ENCODE peak calls at places on chromosomes 13 and 19, in nine cellular contexts. One of them, this sample, is unnamed.

GRCh38 chr19:34328982-34329381 is 36.0 kb upstream of the GPI start:
- DNase-seq in hepatocyte: no peak
- DNase-seq in NCI-H748 treated with DMSO at 0.1 percent for 48 hours: no peak
- DNase-seq in cardiac fibroblast: no peak
- DNase-seq in cardiac muscle cell: no peak
- DNase-seq in effector CD8-positive, alpha-beta T cell: no peak
- DNase-seq in stimulated activated CD4-positive, alpha-beta T cell treated with anti-CD3 and anti-CD28 coated beads, TNF-alpha, amount 100 ng/mL, for 48 hours: no peak
- DNase-seq in Caki2: no peak
- DNase-seq in BJ: no peak
- DNase-seq in this sample: no peak

GRCh38 chr13:110726726-110727125 is 13.2 kb downstream of the ING1 start:
- DNase-seq in hepatocyte: no peak
- DNase-seq in NCI-H748 treated with DMSO at 0.1 percent for 48 hours: no peak
- DNase-seq in cardiac fibroblast: no peak
- DNase-seq in cardiac muscle cell: no peak
- DNase-seq in effector CD8-positive, alpha-beta T cell: no peak
- DNase-seq in stimulated activated CD4-positive, alpha-beta T cell treated with anti-CD3 and anti-CD28 coated beads, TNF-alpha, amount 100 ng/mL, for 48 hours: peak; percentile 66
- DNase-seq in Caki2: no peak
- DNase-seq in BJ: no peak
- DNase-seq in this sample: no peak

GRCh38 chr19:9945319-9945966 is 9.1 kb upstream of the OLFM2 start:
- DNase-seq in hepatocyte: peak; percentile 87
- DNase-seq in NCI-H748 treated with DMSO at 0.1 percent for 48 hours: no peak
- DNase-seq in cardiac fibroblast: peak; percentile 99
- DNase-seq in cardiac muscle cell: peak; percentile 99
- DNase-seq in effector CD8-positive, alpha-beta T cell: no peak
- DNase-seq in stimulated activated CD4-positive, alpha-beta T cell treated with anti-CD3 and anti-CD28 coated beads, TNF-alpha, amount 100 ng/mL, for 48 hours: no peak
- DNase-seq in Caki2: no peak
- DNase-seq in BJ: peak; percentile 100
- DNase-seq in this sample: peak; percentile 7

GRCh38 chr13:69809152-69809551 is 298.5 kb upstream of the ATXN8OS start:
- DNase-seq in hepatocyte: no peak
- DNase-seq in NCI-H748 treated with DMSO at 0.1 percent for 48 hours: no peak
- DNase-seq in cardiac fibroblast: no peak
- DNase-seq in cardiac muscle cell: no peak
- DNase-seq in effector CD8-positive, alpha-beta T cell: no peak
- DNase-seq in stimulated activated CD4-positive, alpha-beta T cell treated with anti-CD3 and anti-CD28 coated beads, TNF-alpha, amount 100 ng/mL, for 48 hours: no peak
- DNase-seq in Caki2: no peak
- DNase-seq in BJ: no peak
- DNase-seq in this sample: no peak

GRCh38 chr13:110428281-110428680 is 121.2 kb downstream of the COL4A2 start:
- DNase-seq in hepatocyte: no peak
- DNase-seq in NCI-H748 treated with DMSO at 0.1 percent for 48 hours: no peak
- DNase-seq in cardiac fibroblast: no peak
- DNase-seq in cardiac muscle cell: no peak
- DNase-seq in effector CD8-positive, alpha-beta T cell: no peak
- DNase-seq in stimulated activated CD4-positive, alpha-beta T cell treated with anti-CD3 and anti-CD28 coated beads, TNF-alpha, amount 100 ng/mL, for 48 hours: no peak
- DNase-seq in Caki2: no peak
- DNase-seq in BJ: no peak
- DNase-seq in this sample: no peak

GRCh38 chr19:42129399-42130253 is 2.6 kb downstream of the POU2F2 start:
- DNase-seq in hepatocyte: no peak
- DNase-seq in NCI-H748 treated with DMSO at 0.1 percent for 48 hours: no peak
- DNase-seq in cardiac fibroblast: peak; percentile 58
- DNase-seq in cardiac muscle cell: peak; percentile 29
- DNase-seq in effector CD8-positive, alpha-beta T cell: no peak
- DNase-seq in stimulated activated CD4-positive, alpha-beta T cell treated with anti-CD3 and anti-CD28 coated beads, TNF-alpha, amount 100 ng/mL, for 48 hours: no peak
- DNase-seq in Caki2: no peak
- DNase-seq in BJ: no peak
- DNase-seq in this sample: no peak

GRCh38 chr19:8148410-8149231 is 771 bp downstream of the FBN3 start:
- DNase-seq in hepatocyte: peak; percentile 77
- DNase-seq in NCI-H748 treated with DMSO at 0.1 percent for 48 hours: no peak
- DNase-seq in cardiac fibroblast: no peak
- DNase-seq in cardiac muscle cell: no peak
- DNase-seq in effector CD8-positive, alpha-beta T cell: no peak
- DNase-seq in stimulated activated CD4-positive, alpha-beta T cell treated with anti-CD3 and anti-CD28 coated beads, TNF-alpha, amount 100 ng/mL, for 48 hours: no peak
- DNase-seq in Caki2: no peak
- DNase-seq in BJ: no peak
- DNase-seq in this sample: no peak

GRCh38 chr19:10878253-10878652 is 6.9 kb downstream of the CARM1 start:
- DNase-seq in hepatocyte: no peak
- DNase-seq in NCI-H748 treated with DMSO at 0.1 percent for 48 hours: no peak
- DNase-seq in cardiac fibroblast: no peak
- DNase-seq in cardiac muscle cell: no peak
- DNase-seq in effector CD8-positive, alpha-beta T cell: no peak
- DNase-seq in stimulated activated CD4-positive, alpha-beta T cell treated with anti-CD3 and anti-CD28 coated beads, TNF-alpha, amount 100 ng/mL, for 48 hours: no peak
- DNase-seq in Caki2: no peak
- DNase-seq in BJ: no peak
- DNase-seq in this sample: no peak

GRCh38 chr19:55625004-55625326 is 599 bp upstream of the ZNF784 start:
- DNase-seq in hepatocyte: no peak
- DNase-seq in NCI-H748 treated with DMSO at 0.1 percent for 48 hours: no peak
- DNase-seq in cardiac fibroblast: no peak
- DNase-seq in cardiac muscle cell: no peak
- DNase-seq in effector CD8-positive, alpha-beta T cell: no peak
- DNase-seq in stimulated activated CD4-positive, alpha-beta T cell treated with anti-CD3 and anti-CD28 coated beads, TNF-alpha, amount 100 ng/mL, for 48 hours: no peak
- DNase-seq in Caki2: no peak
- DNase-seq in BJ: no peak
- DNase-seq in this sample: no peak

GRCh38 chr13:113785051-113786010 is 26.3 kb downstream of the TMEM255B start:
- DNase-seq in hepatocyte: no peak
- DNase-seq in NCI-H748 treated with DMSO at 0.1 percent for 48 hours: no peak
- DNase-seq in cardiac fibroblast: peak; percentile 86
- DNase-seq in cardiac muscle cell: peak; percentile 19
- DNase-seq in effector CD8-positive, alpha-beta T cell: no peak
- DNase-seq in stimulated activated CD4-positive, alpha-beta T cell treated with anti-CD3 and anti-CD28 coated beads, TNF-alpha, amount 100 ng/mL, for 48 hours: no peak
- DNase-seq in Caki2: peak; percentile 78
- DNase-seq in BJ: peak; percentile 71
- DNase-seq in this sample: peak; percentile 80

GRCh38 chr19:40309666-40310065 is 24.5 kb upstream of the AKT2 start:
- DNase-seq in hepatocyte: no peak
- DNase-seq in NCI-H748 treated with DMSO at 0.1 percent for 48 hours: no peak
- DNase-seq in cardiac fibroblast: no peak
- DNase-seq in cardiac muscle cell: no peak
- DNase-seq in effector CD8-positive, alpha-beta T cell: no peak
- DNase-seq in stimulated activated CD4-positive, alpha-beta T cell treated with anti-CD3 and anti-CD28 coated beads, TNF-alpha, amount 100 ng/mL, for 48 hours: no peak
- DNase-seq in Caki2: no peak
- DNase-seq in BJ: no peak
- DNase-seq in this sample: no peak

GRCh38 chr13:112684041-112684440 is 5.8 kb upstream of the ATP11A start:
- DNase-seq in hepatocyte: no peak
- DNase-seq in NCI-H748 treated with DMSO at 0.1 percent for 48 hours: no peak
- DNase-seq in cardiac fibroblast: no peak
- DNase-seq in cardiac muscle cell: no peak
- DNase-seq in effector CD8-positive, alpha-beta T cell: no peak
- DNase-seq in stimulated activated CD4-positive, alpha-beta T cell treated with anti-CD3 and anti-CD28 coated beads, TNF-alpha, amount 100 ng/mL, for 48 hours: no peak
- DNase-seq in Caki2: no peak
- DNase-seq in BJ: no peak
- DNase-seq in this sample: no peak

GRCh38 chr19:51026554-51026831 is at the start of gene KLK11:
- DNase-seq in hepatocyte: no peak
- DNase-seq in NCI-H748 treated with DMSO at 0.1 percent for 48 hours: no peak
- DNase-seq in cardiac fibroblast: no peak
- DNase-seq in cardiac muscle cell: no peak
- DNase-seq in effector CD8-positive, alpha-beta T cell: no peak
- DNase-seq in stimulated activated CD4-positive, alpha-beta T cell treated with anti-CD3 and anti-CD28 coated beads, TNF-alpha, amount 100 ng/mL, for 48 hours: no peak
- DNase-seq in Caki2: no peak
- DNase-seq in BJ: no peak
- DNase-seq in this sample: no peak

GRCh38 chr13:109145631-109146030 is 516.2 kb downstream of the MYO16 start:
- DNase-seq in hepatocyte: peak; percentile 81
- DNase-seq in NCI-H748 treated with DMSO at 0.1 percent for 48 hours: peak; percentile 30
- DNase-seq in cardiac fibroblast: peak; percentile 89
- DNase-seq in cardiac muscle cell: peak; percentile 84
- DNase-seq in effector CD8-positive, alpha-beta T cell: no peak
- DNase-seq in stimulated activated CD4-positive, alpha-beta T cell treated with anti-CD3 and anti-CD28 coated beads, TNF-alpha, amount 100 ng/mL, for 48 hours: no peak
- DNase-seq in Caki2: peak; percentile 19
- DNase-seq in BJ: no peak
- DNase-seq in this sample: peak; percentile 71

GRCh38 chr19:6572217-6572616 is 18.7 kb downstream of the CD70 start:
- DNase-seq in hepatocyte: no peak
- DNase-seq in NCI-H748 treated with DMSO at 0.1 percent for 48 hours: no peak
- DNase-seq in cardiac fibroblast: no peak
- DNase-seq in cardiac muscle cell: no peak
- DNase-seq in effector CD8-positive, alpha-beta T cell: no peak
- DNase-seq in stimulated activated CD4-positive, alpha-beta T cell treated with anti-CD3 and anti-CD28 coated beads, TNF-alpha, amount 100 ng/mL, for 48 hours: no peak
- DNase-seq in Caki2: no peak
- DNase-seq in BJ: no peak
- DNase-seq in this sample: no peak

GRCh38 chr19:51003316-51003715 is 1.9 kb upstream of the KLK8 start:
- DNase-seq in hepatocyte: no peak
- DNase-seq in NCI-H748 treated with DMSO at 0.1 percent for 48 hours: no peak
- DNase-seq in cardiac fibroblast: no peak
- DNase-seq in cardiac muscle cell: no peak
- DNase-seq in effector CD8-positive, alpha-beta T cell: no peak
- DNase-seq in stimulated activated CD4-positive, alpha-beta T cell treated with anti-CD3 and anti-CD28 coated beads, TNF-alpha, amount 100 ng/mL, for 48 hours: no peak
- DNase-seq in Caki2: no peak
- DNase-seq in BJ: no peak
- DNase-seq in this sample: no peak

GRCh38 chr19:10593820-10594637 is 6.9 kb upstream of the AP1M2 start:
- DNase-seq in hepatocyte: no peak
- DNase-seq in NCI-H748 treated with DMSO at 0.1 percent for 48 hours: no peak
- DNase-seq in cardiac fibroblast: no peak
- DNase-seq in cardiac muscle cell: no peak
- DNase-seq in effector CD8-positive, alpha-beta T cell: no peak
- DNase-seq in stimulated activated CD4-positive, alpha-beta T cell treated with anti-CD3 and anti-CD28 coated beads, TNF-alpha, amount 100 ng/mL, for 48 hours: no peak
- DNase-seq in Caki2: no peak
- DNase-seq in BJ: no peak
- DNase-seq in this sample: no peak

GRCh38 chr19:41595258-41595889 is 19.4 kb downstream of the CEACAM21 start:
- DNase-seq in hepatocyte: peak; percentile 78
- DNase-seq in NCI-H748 treated with DMSO at 0.1 percent for 48 hours: peak; percentile 78
- DNase-seq in cardiac fibroblast: peak; percentile 91
- DNase-seq in cardiac muscle cell: peak; percentile 88
- DNase-seq in effector CD8-positive, alpha-beta T cell: peak; percentile 32
- DNase-seq in stimulated activated CD4-positive, alpha-beta T cell treated with anti-CD3 and anti-CD28 coated beads, TNF-alpha, amount 100 ng/mL, for 48 hours: peak; percentile 54
- DNase-seq in Caki2: peak; percentile 77
- DNase-seq in BJ: peak; percentile 12
- DNase-seq in this sample: peak; percentile 95

GRCh38 chr13:37446503-37446902 is 152.1 kb downstream of the POSTN start:
- DNase-seq in hepatocyte: peak; percentile 41
- DNase-seq in NCI-H748 treated with DMSO at 0.1 percent for 48 hours: no peak
- DNase-seq in cardiac fibroblast: peak; percentile 99
- DNase-seq in cardiac muscle cell: peak; percentile 86
- DNase-seq in effector CD8-positive, alpha-beta T cell: no peak
- DNase-seq in stimulated activated CD4-positive, alpha-beta T cell treated with anti-CD3 and anti-CD28 coated beads, TNF-alpha, amount 100 ng/mL, for 48 hours: no peak
- DNase-seq in Caki2: no peak
- DNase-seq in BJ: peak; percentile 85
- DNase-seq in this sample: no peak

GRCh38 chr19:30163663-30164062 is 208.5 kb upstream of the ZNF536 start:
- DNase-seq in hepatocyte: no peak
- DNase-seq in NCI-H748 treated with DMSO at 0.1 percent for 48 hours: no peak
- DNase-seq in cardiac fibroblast: no peak
- DNase-seq in cardiac muscle cell: no peak
- DNase-seq in effector CD8-positive, alpha-beta T cell: no peak
- DNase-seq in stimulated activated CD4-positive, alpha-beta T cell treated with anti-CD3 and anti-CD28 coated beads, TNF-alpha, amount 100 ng/mL, for 48 hours: no peak
- DNase-seq in Caki2: no peak
- DNase-seq in BJ: no peak
- DNase-seq in this sample: no peak

GRCh38 chr13:49214917-49215376 is 5.2 kb upstream of the MLNR start:
- DNase-seq in hepatocyte: no peak
- DNase-seq in NCI-H748 treated with DMSO at 0.1 percent for 48 hours: no peak
- DNase-seq in cardiac fibroblast: peak; percentile 60
- DNase-seq in cardiac muscle cell: peak; percentile 44
- DNase-seq in effector CD8-positive, alpha-beta T cell: no peak
- DNase-seq in stimulated activated CD4-positive, alpha-beta T cell treated with anti-CD3 and anti-CD28 coated beads, TNF-alpha, amount 100 ng/mL, for 48 hours: peak; percentile 29
- DNase-seq in Caki2: no peak
- DNase-seq in BJ: no peak
- DNase-seq in this sample: no peak

GRCh38 chr13:50123002-50123401 is 107.8 kb downstream of the KCNRG start:
- DNase-seq in hepatocyte: no peak
- DNase-seq in NCI-H748 treated with DMSO at 0.1 percent for 48 hours: no peak
- DNase-seq in cardiac fibroblast: no peak
- DNase-seq in cardiac muscle cell: no peak
- DNase-seq in effector CD8-positive, alpha-beta T cell: no peak
- DNase-seq in stimulated activated CD4-positive, alpha-beta T cell treated with anti-CD3 and anti-CD28 coated beads, TNF-alpha, amount 100 ng/mL, for 48 hours: no peak
- DNase-seq in Caki2: no peak
- DNase-seq in BJ: no peak
- DNase-seq in this sample: no peak

GRCh38 chr13:41389580-41389979 is 67.8 kb upstream of the RGCC start:
- DNase-seq in hepatocyte: no peak
- DNase-seq in NCI-H748 treated with DMSO at 0.1 percent for 48 hours: no peak
- DNase-seq in cardiac fibroblast: no peak
- DNase-seq in cardiac muscle cell: no peak
- DNase-seq in effector CD8-positive, alpha-beta T cell: no peak
- DNase-seq in stimulated activated CD4-positive, alpha-beta T cell treated with anti-CD3 and anti-CD28 coated beads, TNF-alpha, amount 100 ng/mL, for 48 hours: no peak
- DNase-seq in Caki2: no peak
- DNase-seq in BJ: no peak
- DNase-seq in this sample: no peak

GRCh38 chr13:28658539-28658795 is 463 bp upstream of the POMP start:
- DNase-seq in hepatocyte: peak; percentile 6
- DNase-seq in NCI-H748 treated with DMSO at 0.1 percent for 48 hours: peak; percentile 63
- DNase-seq in cardiac fibroblast: no peak
- DNase-seq in cardiac muscle cell: peak; percentile 24
- DNase-seq in effector CD8-positive, alpha-beta T cell: no peak
- DNase-seq in stimulated activated CD4-positive, alpha-beta T cell treated with anti-CD3 and anti-CD28 coated beads, TNF-alpha, amount 100 ng/mL, for 48 hours: no peak
- DNase-seq in Caki2: no peak
- DNase-seq in BJ: no peak
- DNase-seq in this sample: no peak

GRCh38 chr19:14563989-14564650 is 7.7 kb downstream of the NDUFB7 start:
- DNase-seq in hepatocyte: peak; percentile 23
- DNase-seq in NCI-H748 treated with DMSO at 0.1 percent for 48 hours: no peak
- DNase-seq in cardiac fibroblast: peak; percentile 49
- DNase-seq in cardiac muscle cell: peak; percentile 21
- DNase-seq in effector CD8-positive, alpha-beta T cell: peak; percentile 28
- DNase-seq in stimulated activated CD4-positive, alpha-beta T cell treated with anti-CD3 and anti-CD28 coated beads, TNF-alpha, amount 100 ng/mL, for 48 hours: peak; percentile 72
- DNase-seq in Caki2: no peak
- DNase-seq in BJ: no peak
- DNase-seq in this sample: no peak

GRCh38 chr13:89577301-89577700 is 1770.2 kb upstream of the MIR17HG start:
- DNase-seq in hepatocyte: no peak
- DNase-seq in NCI-H748 treated with DMSO at 0.1 percent for 48 hours: no peak
- DNase-seq in cardiac fibroblast: no peak
- DNase-seq in cardiac muscle cell: no peak
- DNase-seq in effector CD8-positive, alpha-beta T cell: no peak
- DNase-seq in stimulated activated CD4-positive, alpha-beta T cell treated with anti-CD3 and anti-CD28 coated beads, TNF-alpha, amount 100 ng/mL, for 48 hours: no peak
- DNase-seq in Caki2: no peak
- DNase-seq in BJ: no peak
- DNase-seq in this sample: no peak

GRCh38 chr19:11078893-11079292 is 10.4 kb upstream of the LDLR start:
- DNase-seq in hepatocyte: no peak
- DNase-seq in NCI-H748 treated with DMSO at 0.1 percent for 48 hours: no peak
- DNase-seq in cardiac fibroblast: no peak
- DNase-seq in cardiac muscle cell: no peak
- DNase-seq in effector CD8-positive, alpha-beta T cell: no peak
- DNase-seq in stimulated activated CD4-positive, alpha-beta T cell treated with anti-CD3 and anti-CD28 coated beads, TNF-alpha, amount 100 ng/mL, for 48 hours: no peak
- DNase-seq in Caki2: no peak
- DNase-seq in BJ: no peak
- DNase-seq in this sample: no peak

GRCh38 chr13:23212621-23213020 is 31.8 kb downstream of the SGCG start:
- DNase-seq in hepatocyte: peak; percentile 21
- DNase-seq in NCI-H748 treated with DMSO at 0.1 percent for 48 hours: no peak
- DNase-seq in cardiac fibroblast: no peak
- DNase-seq in cardiac muscle cell: no peak
- DNase-seq in effector CD8-positive, alpha-beta T cell: no peak
- DNase-seq in stimulated activated CD4-positive, alpha-beta T cell treated with anti-CD3 and anti-CD28 coated beads, TNF-alpha, amount 100 ng/mL, for 48 hours: no peak
- DNase-seq in Caki2: no peak
- DNase-seq in BJ: no peak
- DNase-seq in this sample: no peak

GRCh38 chr19:6375411-6376010 is at the start of gene PSPN:
- DNase-seq in hepatocyte: no peak
- DNase-seq in NCI-H748 treated with DMSO at 0.1 percent for 48 hours: no peak
- DNase-seq in cardiac fibroblast: no peak
- DNase-seq in cardiac muscle cell: no peak
- DNase-seq in effector CD8-positive, alpha-beta T cell: no peak
- DNase-seq in stimulated activated CD4-positive, alpha-beta T cell treated with anti-CD3 and anti-CD28 coated beads, TNF-alpha, amount 100 ng/mL, for 48 hours: no peak
- DNase-seq in Caki2: no peak
- DNase-seq in BJ: no peak
- DNase-seq in this sample: no peak

GRCh38 chr13:83752141-83752540 is 130.1 kb downstream of the SLITRK1 start:
- DNase-seq in hepatocyte: no peak
- DNase-seq in NCI-H748 treated with DMSO at 0.1 percent for 48 hours: no peak
- DNase-seq in cardiac fibroblast: peak; percentile 42
- DNase-seq in cardiac muscle cell: peak; percentile 64
- DNase-seq in effector CD8-positive, alpha-beta T cell: no peak
- DNase-seq in stimulated activated CD4-positive, alpha-beta T cell treated with anti-CD3 and anti-CD28 coated beads, TNF-alpha, amount 100 ng/mL, for 48 hours: no peak
- DNase-seq in Caki2: peak; percentile 2
- DNase-seq in BJ: no peak
- DNase-seq in this sample: no peak

GRCh38 chr13:22592515-22592914 is 588.3 kb upstream of the SGCG start:
- DNase-seq in hepatocyte: peak; percentile 17
- DNase-seq in NCI-H748 treated with DMSO at 0.1 percent for 48 hours: no peak
- DNase-seq in cardiac fibroblast: no peak
- DNase-seq in cardiac muscle cell: no peak
- DNase-seq in effector CD8-positive, alpha-beta T cell: no peak
- DNase-seq in stimulated activated CD4-positive, alpha-beta T cell treated with anti-CD3 and anti-CD28 coated beads, TNF-alpha, amount 100 ng/mL, for 48 hours: no peak
- DNase-seq in Caki2: no peak
- DNase-seq in BJ: no peak
- DNase-seq in this sample: no peak

This sample was measured in endothelial cell of umbilical vein.